ENCODE peak calls at places on chromosomes 13 and 19, in seven cellular contexts. P is neural progenitor cell; B is activated T-helper 1 cell treated with anti-CD3 and anti-CD28 coated beads, Interleukin-2, amount 50 U/mL, for 16 hours; A is H7; Z is mesenteric fat pad; T is T-helper 17 cell; G is right cardiac atrium. V is an unnamed sample.

GRCh38 chr19:54137913-54138776 is 583 bp downstream of the CNOT3 start:
- DNase-seq in Z (no peak), B (peak), A (peak), G (peak), T (peak), P (peak), V (peak)

GRCh38 chr13:49652691-49653305 is 24.5 kb downstream of the ARL11 start:
- DNase-seq in Z (no peak), T (no peak), P (peak), B (no peak), A (peak), G (no peak), V (peak)

GRCh38 chr13:45615501-45616101 is at the start of gene ERICH6B:
- DNase-seq in B (no peak), T (no peak), P (peak), A (peak), Z (no peak), G (peak), V (peak)

GRCh38 chr13:26377038-26377437 is 123.1 kb downstream of the CDK8 start:
- DNase-seq in B (no peak), A (peak), P (peak), T (no peak), Z (no peak), G (no peak), V (peak)

GRCh38 chr13:94917814-94918213 is 205.5 kb upstream of the SOX21 start:
- DNase-seq in B (no peak), P (peak), G (no peak), A (peak), T (no peak), Z (no peak), V (peak)

GRCh38 chr19:27911122-27911898 is 1301.6 kb downstream of the UQCRFS1 start:
- DNase-seq in A (no peak), P (no peak), G (no peak), Z (no peak), B (no peak), T (no peak), V (no peak)

GRCh38 chr13:43848250-43848649 is 31.3 kb downstream of the CCDC122 start:
- DNase-seq in B (no peak), P (no peak), A (no peak), Z (no peak), T (no peak), G (no peak), V (no peak)

GRCh38 chr13:60448907-60449510 is 52.0 kb downstream of the TDRD3 start:
- DNase-seq in T (no peak), P (peak), B (no peak), A (peak), G (no peak), Z (no peak), V (peak)

GRCh38 chr19:11375143-11375948 is 880 bp downstream of the SWSAP1 start:
- DNase-seq in A (peak), G (peak), B (peak), P (peak), T (peak), Z (no peak), V (peak)

GRCh38 chr19:18863843-18864362 is 32.1 kb downstream of the CERS1 start:
- DNase-seq in Z (no peak), T (no peak), P (no peak), A (peak), B (no peak), G (no peak), V (no peak)

GRCh38 chr19:39386557-39386956 is 4.3 kb downstream of the PAF1 start:
- DNase-seq in G (peak), P (no peak), T (no peak), A (peak), B (no peak), Z (no peak), V (no peak)

GRCh38 chr19:46863818-46864629 is 3.2 kb downstream of the ARHGAP35 start:
- DNase-seq in T (no peak), A (peak), P (peak), G (no peak), Z (peak), B (no peak), V (peak)

GRCh38 chr13:108470921-108471320 is 158.5 kb upstream of the MYO16 start:
- DNase-seq in A (no peak), Z (no peak), P (no peak), G (no peak), B (no peak), T (no peak), V (no peak)

GRCh38 chr19:7705387-7706187 is 3.7 kb upstream of the FCER2 start:
- DNase-seq in P (no peak), A (peak), G (peak), Z (no peak), B (peak), T (peak), V (no peak)

GRCh38 chr13:51856027-51856736 is 5.6 kb upstream of the CCDC70 start:
- DNase-seq in G (no peak), B (no peak), T (no peak), Z (no peak), A (no peak), P (no peak), V (no peak)

GRCh38 chr13:93235258-93236015 is 8.8 kb downstream of the GPC6 start:
- DNase-seq in T (no peak), A (no peak), B (no peak), P (no peak), Z (no peak), G (no peak), V (no peak)

GRCh38 chr13:82713681-82714405 is 1168.4 kb downstream of the SLITRK1 start:
- DNase-seq in B (no peak), Z (no peak), T (no peak), A (no peak), P (no peak), G (no peak), V (no peak)

GRCh38 chr19:22602631-22603272 is 31.4 kb upstream of the ZNF492 start:
- DNase-seq in T (no peak), P (no peak), G (no peak), A (no peak), B (no peak), Z (no peak), V (no peak)

GRCh38 chr19:2325261-2326046 is 2.9 kb downstream of the LSM7 start:
- DNase-seq in A (no peak), Z (no peak), T (no peak), G (peak), P (no peak), B (no peak), V (no peak)

GRCh38 chr19:38977445-38978314 is 2.1 kb upstream of the FBXO17 start:
- DNase-seq in G (no peak), T (no peak), Z (no peak), A (no peak), B (no peak), P (no peak), V (no peak)

GRCh38 chr13:91785435-91786137 is 387.2 kb downstream of the GPC5 start:
- DNase-seq in T (no peak), G (peak), Z (no peak), A (no peak), P (no peak), B (no peak), V (peak)

GRCh38 chr13:52713894-52714293 is 25.7 kb downstream of the CNMD start:
- DNase-seq in A (no peak), P (no peak), T (no peak), G (peak), B (no peak), Z (no peak), V (no peak)